ENCODE peak calls at places on chromosomes 1 and 21, in ten cellular contexts. B, F, T, X, H, G, R, D, W and C are unnamed samples.

GRCh38 chr1:231966983-231967382 is 340.4 kb downstream of the DISC1 start:
- DNase-seq in B (no peak), F (no peak), T (no peak), X (no peak), H (no peak), G (no peak), R (no peak), D (no peak), W (no peak), C (no peak)

GRCh38 chr1:159804924-159805323 is 2.8 kb downstream of the FCRL6 start:
- DNase-seq in B (no peak), F (no peak), T (no peak), X (no peak), H (no peak), G (no peak), R (peak; percentile 12), D (no peak), W (no peak), C (no peak)

GRCh38 chr1:158458263-158458662 is 3.4 kb upstream of the OR10K1 start:
- DNase-seq in B (no peak), F (no peak), T (no peak), X (no peak), H (no peak), G (no peak), R (no peak), D (no peak), W (no peak), C (no peak)

GRCh38 chr1:177620636-177621190 is 349.1 kb downstream of the SEC16B start:
- DNase-seq in B (peak; percentile 31), F (no peak), T (peak; percentile 56), X (no peak), H (no peak), G (no peak), R (peak; percentile 3), D (no peak), W (peak; percentile 22), C (no peak)

GRCh38 chr1:99650773-99651437 is 5.0 kb downstream of the PALMD start:
- DNase-seq in B (no peak), F (no peak), T (no peak), X (no peak), H (no peak), G (no peak), R (no peak), D (peak; percentile 28), W (no peak), C (peak; percentile 34)

GRCh38 chr1:115135681-115136080 is 46.4 kb upstream of the TSPAN2 start:
- DNase-seq in B (no peak), F (no peak), T (no peak), X (no peak), H (no peak), G (no peak), R (peak; percentile 60), D (no peak), W (peak; percentile 40), C (no peak)

GRCh38 chr1:228100822-228101613 is 2.1 kb downstream of the C1orf35 start:
- DNase-seq in B (no peak), F (peak; percentile 55), T (peak; percentile 54), X (no peak), H (no peak), G (no peak), R (no peak), D (no peak), W (no peak), C (no peak)

GRCh38 chr21:43654806-43655489 is 4.3 kb downstream of the HSF2BP start:
- DNase-seq in B (no peak), F (no peak), T (no peak), X (no peak), H (no peak), G (no peak), R (peak; percentile 70), D (no peak), W (peak; percentile 57), C (no peak)

GRCh38 chr1:208221291-208221622 is 22.9 kb downstream of the PLXNA2 start:
- DNase-seq in B (no peak), F (peak; percentile 28), T (no peak), X (peak; percentile 57), H (peak; percentile 69), G (no peak), R (no peak), D (no peak), W (no peak), C (no peak)

GRCh38 chr1:209926045-209926444 is 12.0 kb upstream of the SYT14 start:
- DNase-seq in B (no peak), F (no peak), T (no peak), X (no peak), H (peak; percentile 28), G (no peak), R (peak; percentile 64), D (no peak), W (peak; percentile 76), C (peak; percentile 97)

GRCh38 chr1:65881070-65881594 is 88.4 kb downstream of the PDE4B start:
- DNase-seq in B (no peak), F (no peak), T (no peak), X (no peak), H (no peak), G (no peak), R (peak; percentile 69), D (peak; percentile 10), W (no peak), C (no peak)

GRCh38 chr1:40316595-40317393 is at the start of gene COL9A2:
- DNase-seq in B (peak; percentile 73), F (peak; percentile 64), T (no peak), X (no peak), H (no peak), G (no peak), R (no peak), D (peak; percentile 64), W (no peak), C (no peak)

GRCh38 chr21:42429856-42430255 is 26.2 kb downstream of the UBASH3A start:
- DNase-seq in B (peak; percentile 45), F (no peak), T (no peak), X (peak; percentile 45), H (no peak), G (no peak), R (no peak), D (peak; percentile 63), W (no peak), C (no peak)

GRCh38 chr1:160781914-160782689 is 13.9 kb upstream of the LY9 start:
- DNase-seq in B (no peak), F (peak; percentile 68), T (no peak), X (no peak), H (no peak), G (no peak), R (no peak), D (no peak), W (no peak), C (no peak)

GRCh38 chr21:16241021-16241420 is 511.2 kb downstream of the USP25 start:
- DNase-seq in B (no peak), F (no peak), T (no peak), X (no peak), H (no peak), G (no peak), R (no peak), D (no peak), W (no peak), C (no peak)

GRCh38 chr1:173168941-173169340 is 38.2 kb downstream of the TNFSF4 start:
- DNase-seq in B (no peak), F (no peak), T (no peak), X (no peak), H (no peak), G (no peak), R (no peak), D (no peak), W (no peak), C (no peak)
- H3K4me3 ChIP-seq in B (no peak overlapping the region), F (no peak overlapping the region), T (no peak overlapping the region), X (no peak overlapping the region), H (no peak overlapping the region), G (no peak overlapping the region), R (no peak overlapping the region), D (no peak overlapping the region), W (no peak overlapping the region), C (no peak overlapping the region)

GRCh38 chr1:80441664-80442063 is 1359.1 kb upstream of the ADGRL2 start:
- DNase-seq in B (no peak), F (no peak), T (no peak), X (no peak), H (peak; percentile 3), G (no peak), R (no peak), D (peak; percentile 19), W (no peak), C (no peak)
- TF ChIP-seq CTCF in B (no peak), F (no peak), T (no peak), X (no peak), H (no peak), G (no peak), R (no peak), D (peak; percentile 41), W (no peak), C (no peak)

GRCh38 chr21:41186763-41187536 is 19.0 kb downstream of the BACE2 start:
- DNase-seq in B (peak; percentile 19), F (no peak), T (no peak), X (no peak), H (no peak), G (no peak), R (no peak), D (no peak), W (no peak), C (no peak)
- H3K4me3 ChIP-seq in B (no peak overlapping the region), F (no peak overlapping the region), T (no peak overlapping the region), X (no peak overlapping the region), H (no peak overlapping the region), G (no peak overlapping the region), R (no peak overlapping the region), D (no peak overlapping the region), W (no peak overlapping the region), C (no peak overlapping the region)

GRCh38 chr1:4693316-4693715 is 38.9 kb downstream of the AJAP1 start:
- DNase-seq in B (no peak), F (no peak), T (no peak), X (no peak), H (no peak), G (no peak), R (no peak), D (no peak), W (no peak), C (no peak)
- TF ChIP-seq CTCF in B (no peak), F (no peak), T (no peak), X (no peak), H (no peak), G (no peak), R (no peak), D (no peak), W (no peak), C (no peak)

GRCh38 chr1:2328676-2329455 is 62.5 kb downstream of the MORN1 start:
- DNase-seq in B (no peak), F (no peak), T (no peak), X (no peak), H (no peak), G (no peak), R (no peak), D (no peak), W (no peak), C (no peak)

GRCh38 chr1:2324553-2325366 is 66.6 kb downstream of the MORN1 start:
- DNase-seq in B (no peak), F (no peak), T (no peak), X (no peak), H (no peak), G (no peak), R (no peak), D (no peak), W (no peak), C (no peak)

GRCh38 chr1:2323575-2323974 is 67.8 kb downstream of the MORN1 start:
- DNase-seq in B (no peak), F (no peak), T (no peak), X (no peak), H (no peak), G (no peak), R (no peak), D (no peak), W (no peak), C (no peak)

GRCh38 chr1:2327841-2328240 is 63.5 kb downstream of the MORN1 start:
- DNase-seq in B (no peak), F (no peak), T (no peak), X (no peak), H (no peak), G (no peak), R (no peak), D (no peak), W (no peak), C (no peak)

GRCh38 chr1:2326524-2326923 is 64.8 kb downstream of the MORN1 start:
- DNase-seq in B (no peak), F (no peak), T (no peak), X (no peak), H (no peak), G (no peak), R (no peak), D (no peak), W (no peak), C (no peak)
- H3K4me3 ChIP-seq in B (no peak overlapping the region), F (no peak overlapping the region), T (no peak overlapping the region), X (no peak overlapping the region), H (no peak overlapping the region), G (no peak overlapping the region), R (no peak overlapping the region), D (no peak overlapping the region), W (no peak overlapping the region), C (no peak overlapping the region)